ENCODE peak calls at places on chromosome 10, in seven cellular contexts. One of them, this sample, is unnamed.

GRCh38 chr10:17624996-17625395 is 7.8 kb upstream of the HACD1 start:
- DNase-seq in HCEC 1CT: no peak
- DNase-seq in activated CD4-positive, CD25-positive, alpha-beta regulatory T cell treated with anti-CD3 and anti-CD28 coated beads, Interleukin-2, amount 50 U/mL, for 72 hours: no peak
- DNase-seq in WTC11: no peak
- DNase-seq in neural progenitor cell: no peak
- DNase-seq in anterior cingulate cortex: no peak
- DNase-seq in glomerular endothelial cell: no peak
- DNase-seq in this sample: no peak

GRCh38 chr10:11463111-11463510 is 148.3 kb downstream of the USP6NL start:
- DNase-seq in HCEC 1CT: no peak
- DNase-seq in activated CD4-positive, CD25-positive, alpha-beta regulatory T cell treated with anti-CD3 and anti-CD28 coated beads, Interleukin-2, amount 50 U/mL, for 72 hours: no peak
- DNase-seq in WTC11: no peak
- DNase-seq in neural progenitor cell: no peak
- DNase-seq in anterior cingulate cortex: no peak
- DNase-seq in glomerular endothelial cell: no peak
- DNase-seq in this sample: no peak

GRCh38 chr10:591646-592045 is 97.8 kb downstream of the DIP2C start:
- DNase-seq in HCEC 1CT: no peak
- DNase-seq in activated CD4-positive, CD25-positive, alpha-beta regulatory T cell treated with anti-CD3 and anti-CD28 coated beads, Interleukin-2, amount 50 U/mL, for 72 hours: peak
- DNase-seq in WTC11: no peak
- DNase-seq in neural progenitor cell: no peak
- DNase-seq in anterior cingulate cortex: no peak
- DNase-seq in glomerular endothelial cell: no peak
- DNase-seq in this sample: no peak

GRCh38 chr10:91745086-91745831 is 53.0 kb upstream of the TNKS2 start:
- DNase-seq in HCEC 1CT: no peak
- DNase-seq in activated CD4-positive, CD25-positive, alpha-beta regulatory T cell treated with anti-CD3 and anti-CD28 coated beads, Interleukin-2, amount 50 U/mL, for 72 hours: no peak
- DNase-seq in WTC11: peak
- DNase-seq in neural progenitor cell: peak
- DNase-seq in anterior cingulate cortex: no peak
- DNase-seq in glomerular endothelial cell: no peak
- DNase-seq in this sample: no peak

GRCh38 chr10:92720306-92721165 is 30.8 kb downstream of the HHEX start:
- DNase-seq in HCEC 1CT: no peak
- DNase-seq in activated CD4-positive, CD25-positive, alpha-beta regulatory T cell treated with anti-CD3 and anti-CD28 coated beads, Interleukin-2, amount 50 U/mL, for 72 hours: no peak
- DNase-seq in WTC11: no peak
- DNase-seq in neural progenitor cell: no peak
- DNase-seq in anterior cingulate cortex: no peak
- DNase-seq in glomerular endothelial cell: no peak
- DNase-seq in this sample: no peak

GRCh38 chr10:63137306-63137705 is 4.2 kb downstream of the NRBF2 start:
- DNase-seq in HCEC 1CT: peak
- DNase-seq in activated CD4-positive, CD25-positive, alpha-beta regulatory T cell treated with anti-CD3 and anti-CD28 coated beads, Interleukin-2, amount 50 U/mL, for 72 hours: no peak
- DNase-seq in WTC11: no peak
- DNase-seq in neural progenitor cell: no peak
- DNase-seq in anterior cingulate cortex: no peak
- DNase-seq in glomerular endothelial cell: no peak
- DNase-seq in this sample: no peak

GRCh38 chr10:89926736-89927135 is 225.3 kb downstream of the KIF20B start:
- DNase-seq in HCEC 1CT: no peak
- DNase-seq in activated CD4-positive, CD25-positive, alpha-beta regulatory T cell treated with anti-CD3 and anti-CD28 coated beads, Interleukin-2, amount 50 U/mL, for 72 hours: no peak
- DNase-seq in WTC11: no peak
- DNase-seq in neural progenitor cell: no peak
- DNase-seq in anterior cingulate cortex: no peak
- DNase-seq in glomerular endothelial cell: no peak
- DNase-seq in this sample: no peak

GRCh38 chr10:16870331-16870730 is 53.1 kb upstream of the RSU1 start:
- DNase-seq in HCEC 1CT: no peak
- DNase-seq in activated CD4-positive, CD25-positive, alpha-beta regulatory T cell treated with anti-CD3 and anti-CD28 coated beads, Interleukin-2, amount 50 U/mL, for 72 hours: no peak
- DNase-seq in WTC11: no peak
- DNase-seq in neural progenitor cell: no peak
- DNase-seq in anterior cingulate cortex: no peak
- DNase-seq in glomerular endothelial cell: no peak
- DNase-seq in this sample: no peak

This sample was measured in dermis microvascular lymphatic vessel endothelial cell.